ENCODE peak calls at places on chromosomes 16 and 17, in four cellular contexts. G, U, Q and A are unnamed samples.

GRCh38 chr17:19487009-19487600 is 46.5 kb upstream of the SLC47A1 start:
- DNase-seq in G (no peak), U (no peak), Q (no peak), A (no peak)

GRCh38 chr16:14502932-14503741 is 126.9 kb downstream of the PARN start:
- DNase-seq in G (peak; percentile 74), U (no peak), Q (peak; percentile 39), A (no peak)

GRCh38 chr16:23435500-23435899 is 17.5 kb downstream of the COG7 start:
- DNase-seq in G (peak; percentile 65), U (peak; percentile 70), Q (peak; percentile 60), A (no peak)

GRCh38 chr17:51259574-51260236 is at the start of gene MBTD1:
- DNase-seq in G (peak; percentile 98), U (peak; percentile 97), Q (peak; percentile 95), A (peak; percentile 97)

GRCh38 chr17:80108321-80108971 is 7.1 kb downstream of the GAA start:
- DNase-seq in G (no peak), U (peak; percentile 48), Q (no peak), A (no peak)

GRCh38 chr17:81579821-81580321 is 27.7 kb upstream of the FAAP100 start:
- DNase-seq in G (peak; percentile 77), U (no peak), Q (peak; percentile 88), A (no peak)

GRCh38 chr17:17186551-17187505 is 19.3 kb downstream of the PLD6 start:
- DNase-seq in G (no peak), U (no peak), Q (no peak), A (no peak)

GRCh38 chr17:44112284-44113280 is 10.9 kb downstream of the HDAC5 start:
- DNase-seq in G (no peak), U (no peak), Q (no peak), A (peak; percentile 61)

GRCh38 chr16:85563515-85564276 is 49.4 kb upstream of the GSE1 start:
- DNase-seq in G (peak; percentile 55), U (peak; percentile 84), Q (peak; percentile 61), A (peak; percentile 76)

GRCh38 chr17:82911822-82912221 is 72.0 kb upstream of the ZNF750 start:
- DNase-seq in G (no peak), U (no peak), Q (no peak), A (no peak)

GRCh38 chr16:14961405-14962186 is 13.2 kb upstream of the PDXDC1 start:
- DNase-seq in G (no peak), U (no peak), Q (no peak), A (no peak)

GRCh38 chr17:48816438-48816773 is 623 bp downstream of the TTLL6 start:
- DNase-seq in G (no peak), U (no peak), Q (no peak), A (no peak)